ENCODE peak calls at places on chromosomes 12 and 14, in four cellular contexts. One of them, this sample, is unnamed. For H3K4me1, the result is how much of the 10 kb centered on the place peaks cover.

GRCh38 chr12:99600388-99600787 is 47.2 kb upstream of the GARIN6 start:
- DNase-seq in endothelial cell of umbilical vein: no peak
- DNase-seq in ovary: no peak
- DNase-seq in ascending aorta: no peak
- DNase-seq in this sample: no peak

GRCh38 chr12:64390275-64390851 is at the start of gene C12orf56:
- DNase-seq in endothelial cell of umbilical vein: peak
- DNase-seq in ascending aorta: no peak
- DNase-seq in ovary: no peak
- DNase-seq in this sample: peak

GRCh38 chr12:107485731-107486130 is 199.9 kb upstream of the PWP1 start:
- DNase-seq in ovary: no peak
- DNase-seq in endothelial cell of umbilical vein: no peak
- DNase-seq in ascending aorta: no peak
- DNase-seq in this sample: no peak

GRCh38 chr12:2925322-2925995 is 33.7 kb upstream of the TEAD4 start:
- DNase-seq in ovary: no peak
- DNase-seq in ascending aorta: no peak
- DNase-seq in endothelial cell of umbilical vein: no peak
- DNase-seq in this sample: no peak

GRCh38 chr12:106358410-106359241 is 1.1 kb downstream of the POLR3B start:
- DNase-seq in endothelial cell of umbilical vein: no peak
- DNase-seq in ascending aorta: peak
- DNase-seq in ovary: no peak
- DNase-seq in this sample: peak

GRCh38 chr12:57614178-57614947 is 3.1 kb downstream of the ARHGEF25 start:
- DNase-seq in ovary: no peak
- DNase-seq in endothelial cell of umbilical vein: no peak
- DNase-seq in ascending aorta: no peak
- DNase-seq in this sample: peak

GRCh38 chr12:5333096-5333495 is 98.8 kb upstream of the NTF3 start:
- DNase-seq in endothelial cell of umbilical vein: no peak
- DNase-seq in ascending aorta: no peak
- DNase-seq in ovary: no peak
- DNase-seq in this sample: no peak

GRCh38 chr12:93785262-93786010 is 108.3 kb downstream of the CRADD start:
- DNase-seq in endothelial cell of umbilical vein: peak
- DNase-seq in ascending aorta: peak
- DNase-seq in ovary: peak
- DNase-seq in this sample: peak

GRCh38 chr12:3744216-3744883 is 8.6 kb downstream of the CRACR2A start:
- DNase-seq in endothelial cell of umbilical vein: no peak
- DNase-seq in ovary: no peak
- DNase-seq in ascending aorta: no peak
- DNase-seq in this sample: no peak

GRCh38 chr12:52444647-52445595 is 7.0 kb downstream of the KRT6B start:
- DNase-seq in ascending aorta: no peak
- DNase-seq in ovary: no peak
- DNase-seq in endothelial cell of umbilical vein: no peak
- DNase-seq in this sample: no peak

GRCh38 chr14:76919811-76920571 is 93.8 kb downstream of the LRRC74A start:
- DNase-seq in ascending aorta: no peak
- DNase-seq in ovary: peak
- DNase-seq in endothelial cell of umbilical vein: peak
- DNase-seq in this sample: peak

GRCh38 chr14:35534130-35534883 is at the start of gene INSM2:
- DNase-seq in endothelial cell of umbilical vein: no peak
- DNase-seq in ovary: no peak
- DNase-seq in ascending aorta: no peak
- DNase-seq in this sample: no peak

GRCh38 chr14:71684323-71684722 is 247.9 kb upstream of the RGS6 start:
- DNase-seq in ascending aorta: no peak
- DNase-seq in endothelial cell of umbilical vein: no peak
- DNase-seq in ovary: no peak
- DNase-seq in this sample: no peak

GRCh38 chr14:22333408-22334274 is 255.4 kb downstream of the DAD1 start:
- DNase-seq in endothelial cell of umbilical vein: peak
- DNase-seq in ascending aorta: no peak
- DNase-seq in ovary: no peak
- DNase-seq in this sample: no peak

GRCh38 chr14:88299865-88300264 is 23.2 kb downstream of the KCNK10 start:
- DNase-seq in endothelial cell of umbilical vein: no peak
- DNase-seq in ascending aorta: no peak
- DNase-seq in ovary: no peak
- DNase-seq in this sample: no peak

GRCh38 chr12:85803923-85804322 is 32.3 kb downstream of the RASSF9 start:
- DNase-seq in ascending aorta: no peak
- DNase-seq in endothelial cell of umbilical vein: no peak
- DNase-seq in ovary: no peak
- DNase-seq in this sample: no peak

GRCh38 chr12:78473561-78473960 is 391.0 kb upstream of the SYT1 start:
- DNase-seq in ovary: no peak
- DNase-seq in ascending aorta: no peak
- DNase-seq in endothelial cell of umbilical vein: no peak
- DNase-seq in this sample: no peak

GRCh38 chr12:23729354-23729753 is 220.1 kb downstream of the SOX5 start:
- DNase-seq in endothelial cell of umbilical vein: peak
- DNase-seq in ovary: no peak
- DNase-seq in ascending aorta: no peak
- DNase-seq in this sample: no peak

GRCh38 chr12:55068416-55069010 is 48.7 kb downstream of the NEUROD4 start:
- DNase-seq in ovary: no peak
- DNase-seq in ascending aorta: no peak
- DNase-seq in endothelial cell of umbilical vein: peak
- DNase-seq in this sample: no peak

GRCh38 chr14:94395306-94395899 is 7.0 kb upstream of the SERPINA1 start:
- DNase-seq in endothelial cell of umbilical vein: no peak
- DNase-seq in ovary: no peak
- DNase-seq in ascending aorta: no peak
- DNase-seq in this sample: no peak

GRCh38 chr12:30862486-30862885 is 64.1 kb upstream of the TSPAN11 start:
- DNase-seq in endothelial cell of umbilical vein: no peak
- DNase-seq in ascending aorta: no peak
- DNase-seq in ovary: no peak
- DNase-seq in this sample: peak

GRCh38 chr12:31651893-31652521 is 7.5 kb upstream of the ETFBKMT start:
- DNase-seq in endothelial cell of umbilical vein: no peak
- DNase-seq in ovary: no peak
- DNase-seq in ascending aorta: no peak
- DNase-seq in this sample: no peak

GRCh38 chr12:104315326-104316224 is 12.0 kb downstream of the EID3 start:
- DNase-seq in endothelial cell of umbilical vein: no peak
- DNase-seq in ovary: no peak
- DNase-seq in ascending aorta: no peak
- DNase-seq in this sample: no peak

GRCh38 chr14:28308727-28309126 is 457.9 kb upstream of the FOXG1 start:
- DNase-seq in ascending aorta: no peak
- DNase-seq in endothelial cell of umbilical vein: peak
- DNase-seq in ovary: no peak
- DNase-seq in this sample: no peak

GRCh38 chr12:103948746-103949406 is 16.8 kb upstream of the TDG start:
- DNase-seq in endothelial cell of umbilical vein: no peak
- DNase-seq in ascending aorta: no peak
- DNase-seq in ovary: no peak
- DNase-seq in this sample: no peak

GRCh38 chr12:57461904-57462306 is 2.3 kb downstream of the GLI1 start:
- DNase-seq in ovary: no peak
- DNase-seq in ascending aorta: no peak
- DNase-seq in endothelial cell of umbilical vein: no peak
- DNase-seq in this sample: no peak

GRCh38 chr12:127230843-127231260 is 1036.1 kb upstream of the TMEM132C start:
- DNase-seq in ascending aorta: no peak
- DNase-seq in endothelial cell of umbilical vein: no peak
- DNase-seq in ovary: no peak
- DNase-seq in this sample: no peak

DNA sequence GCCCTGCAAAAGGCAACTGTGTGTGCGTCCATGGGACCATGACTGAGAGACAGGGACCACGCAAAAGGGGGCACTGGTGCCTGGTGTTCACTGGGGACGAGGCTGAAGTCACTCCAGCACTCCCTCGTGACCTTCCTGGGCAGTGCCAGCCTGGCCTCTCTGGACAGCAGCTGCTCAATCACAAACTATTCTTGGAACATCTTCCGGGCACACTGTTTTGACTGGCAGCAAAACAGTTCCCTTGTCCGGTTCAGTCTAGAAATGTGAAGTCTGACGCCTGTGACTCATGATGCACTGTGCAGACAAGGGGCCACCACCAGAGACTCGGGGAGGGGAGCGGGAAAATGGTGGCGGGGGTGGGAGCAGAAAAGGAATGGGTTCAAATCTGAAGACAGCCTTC is 20.8 kb downstream of the SNRNP35 start:
- DNase-seq in ascending aorta: peak
- DNase-seq in endothelial cell of umbilical vein: peak
- DNase-seq in ovary: no peak
- DNase-seq in this sample: peak
- H3K4me1 ChIP-seq in ascending aorta: half or more
- H3K4me1 ChIP-seq in endothelial cell of umbilical vein: under half
- H3K4me1 ChIP-seq in ovary: under half
- H3K4me1 ChIP-seq in this sample: under half

GRCh38 chr14:74019743-74020142 is 594 bp downstream of the BBOF1 start:
- DNase-seq in ascending aorta: no peak
- DNase-seq in ovary: no peak
- DNase-seq in endothelial cell of umbilical vein: peak
- DNase-seq in this sample: no peak

GRCh38 chr14:74018704-74019407 is at the start of the genes BBOF1 and ENTPD5:
- DNase-seq in ovary: peak
- DNase-seq in ascending aorta: peak
- DNase-seq in endothelial cell of umbilical vein: peak
- DNase-seq in this sample: peak

GRCh38 chr14:74018029-74018703 is 922 bp downstream of the ENTPD5 start:
- DNase-seq in endothelial cell of umbilical vein: peak
- DNase-seq in ovary: no peak
- DNase-seq in ascending aorta: no peak
- DNase-seq in this sample: no peak

GRCh38 chr14:74015965-74016364 is 3.1 kb downstream of the ENTPD5 start:
- DNase-seq in ovary: no peak
- DNase-seq in endothelial cell of umbilical vein: no peak
- DNase-seq in ascending aorta: no peak
- DNase-seq in this sample: no peak

DNA sequence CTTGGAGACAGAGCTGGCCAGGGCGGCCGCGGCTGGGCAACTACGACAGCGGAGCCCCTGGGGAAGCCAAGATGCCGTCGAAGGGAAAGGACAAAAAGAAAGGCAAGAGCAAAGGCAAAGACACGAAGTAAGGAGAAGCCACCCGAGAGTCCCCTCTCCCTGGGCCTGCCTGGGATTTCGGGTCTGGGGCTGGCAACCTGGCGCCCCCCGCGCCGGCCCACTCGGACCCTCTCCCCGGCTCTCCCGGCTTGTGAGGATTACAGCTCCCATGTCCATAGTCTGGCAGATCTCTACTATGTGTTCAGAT is 212 bp downstream of the BBOF1 start:
- DNase-seq in ascending aorta: no peak
- DNase-seq in endothelial cell of umbilical vein: no peak
- DNase-seq in ovary: no peak
- DNase-seq in this sample: no peak
- H3K27ac ChIP-seq in ascending aorta: peak
- H3K27ac ChIP-seq in endothelial cell of umbilical vein: peak
- H3K27ac ChIP-seq in ovary: peak
- H3K27ac ChIP-seq in this sample: peak

GRCh38 chr12:1527789-1528188 is 66.6 kb downstream of the FBXL14 start:
- DNase-seq in ascending aorta: no peak
- DNase-seq in ovary: no peak
- DNase-seq in endothelial cell of umbilical vein: no peak
- DNase-seq in this sample: no peak
- H3K4me1 ChIP-seq in ascending aorta: under half
- H3K4me1 ChIP-seq in ovary: under half
- H3K4me1 ChIP-seq in endothelial cell of umbilical vein: under half
- H3K4me1 ChIP-seq in this sample: under half

DNA sequence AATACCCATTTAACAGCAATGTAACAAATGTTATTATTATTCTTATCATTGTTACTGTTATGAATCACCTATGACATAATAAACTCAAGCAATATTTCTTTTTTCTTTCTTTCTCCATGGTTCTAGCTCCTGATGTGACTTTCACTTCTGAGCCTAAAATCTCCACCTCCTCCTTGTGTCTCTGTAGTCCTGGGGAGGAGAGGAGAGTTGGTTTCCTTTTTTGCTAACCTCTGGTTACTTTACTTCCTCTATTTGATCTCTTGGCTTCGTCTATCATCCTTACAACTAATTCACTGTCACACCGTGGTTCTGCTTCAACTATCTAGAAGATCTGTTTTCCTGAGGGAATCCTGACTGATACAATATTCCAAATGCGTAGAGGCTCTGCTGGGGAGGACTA is 456.6 kb downstream of the VRK1 start:
- DNase-seq in ovary: no peak
- DNase-seq in ascending aorta: no peak
- DNase-seq in endothelial cell of umbilical vein: no peak
- DNase-seq in this sample: no peak
- H3K27ac ChIP-seq in ovary: no peak
- H3K27ac ChIP-seq in ascending aorta: no peak
- H3K27ac ChIP-seq in endothelial cell of umbilical vein: no peak
- H3K27ac ChIP-seq in this sample: no peak

DNA sequence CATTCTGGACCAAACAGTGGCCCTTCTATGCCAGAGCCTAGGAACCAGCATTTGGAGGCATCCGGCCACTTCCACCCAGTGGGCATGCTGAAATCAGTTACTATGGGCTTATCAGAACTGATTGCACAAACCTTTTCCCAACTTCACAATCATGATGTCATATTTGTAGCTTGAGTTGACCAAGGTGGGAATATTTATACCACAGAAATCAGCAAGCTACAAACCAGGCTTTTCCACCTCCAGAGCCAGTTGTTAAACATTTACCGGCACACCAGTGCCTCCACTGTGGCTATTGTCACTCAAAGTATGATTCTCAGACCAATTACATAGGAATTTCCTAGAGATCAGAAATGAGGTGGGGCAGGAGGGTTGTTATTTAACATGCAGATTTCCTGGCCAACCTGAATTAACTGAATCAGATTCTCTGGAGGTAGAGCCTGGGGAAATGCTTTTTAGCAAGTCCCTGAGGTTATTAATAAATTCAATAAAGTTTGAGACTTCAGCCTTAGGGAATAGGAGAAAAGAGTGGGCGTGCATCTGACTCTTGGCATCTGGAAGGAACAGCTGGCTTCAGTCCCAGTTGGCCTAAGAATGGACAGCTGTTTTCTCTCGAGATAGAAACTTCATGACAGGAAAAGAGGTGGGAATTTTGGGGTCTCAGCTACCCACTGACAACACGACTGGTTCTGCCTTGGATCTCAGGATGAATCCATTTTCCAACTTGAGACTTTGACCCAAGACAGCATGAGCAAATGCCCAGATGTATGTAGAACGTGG is 273.8 kb downstream of the ZFP36L1 start:
- DNase-seq in ovary: peak
- DNase-seq in ascending aorta: no peak
- DNase-seq in endothelial cell of umbilical vein: no peak
- DNase-seq in this sample: peak
- H3K4me1 ChIP-seq in ovary: under half
- H3K4me1 ChIP-seq in ascending aorta: under half
- H3K4me1 ChIP-seq in endothelial cell of umbilical vein: under half
- H3K4me1 ChIP-seq in this sample: under half

GRCh38 chr14:104026024-104026423 is 59.5 kb upstream of the ASPG start:
- DNase-seq in endothelial cell of umbilical vein: no peak
- DNase-seq in ascending aorta: no peak
- DNase-seq in ovary: no peak
- DNase-seq in this sample: no peak
- H3K27ac ChIP-seq in endothelial cell of umbilical vein: no peak
- H3K27ac ChIP-seq in ascending aorta: no peak
- H3K27ac ChIP-seq in ovary: no peak
- H3K27ac ChIP-seq in this sample: no peak